ENCODE peak calls at places on chromosomes 12 and 14, in six cellular contexts. O, I, R, X, Q and N are unnamed samples. For H3K4me1, the result is how much of the 10 kb centered on the place peaks cover.

GRCh38 chr12:11553871-11554533 is 95.5 kb upstream of the ETV6 start:
- DNase-seq in O (peak), Q (peak), I (no peak), R (no peak), X (no peak), N (no peak)

GRCh38 chr14:54730156-54730961 is 163.4 kb downstream of the SAMD4A start:
- DNase-seq in X (no peak), O (no peak), R (no peak), Q (no peak), I (peak), N (no peak)

GRCh38 chr14:42316746-42317145 is 710.1 kb downstream of the LRFN5 start:
- DNase-seq in O (no peak), R (no peak), X (no peak), Q (no peak), I (no peak), N (no peak)

GRCh38 chr14:101505216-101505970 is 55.9 kb upstream of the DIO3 start:
- DNase-seq in I (no peak), O (peak), Q (no peak), X (no peak), R (peak), N (no peak)

GRCh38 chr12:90234455-90234854 is 525.8 kb upstream of the ATP2B1 start:
- DNase-seq in X (no peak), I (no peak), R (no peak), O (no peak), Q (no peak), N (no peak)

GRCh38 chr12:79143803-79144202 is 279.2 kb downstream of the SYT1 start:
- DNase-seq in Q (no peak), I (no peak), X (no peak), O (no peak), R (no peak), N (no peak)

GRCh38 chr14:65639216-65639615 is 226.7 kb downstream of the FUT8 start:
- DNase-seq in I (no peak), Q (no peak), O (no peak), R (no peak), X (no peak), N (no peak)

GRCh38 chr12:12562016-12562483 is 613 bp downstream of the DUSP16 start:
- DNase-seq in O (no peak), I (peak), X (peak), Q (peak), R (peak), N (peak)

GRCh38 chr12:124804011-124804621 is 59.5 kb downstream of the SCARB1 start:
- DNase-seq in R (no peak), O (peak), X (no peak), Q (peak), I (peak), N (no peak)

GRCh38 chr12:110581951-110582285 is 1.2 kb downstream of the PPTC7 start:
- DNase-seq in I (peak), R (no peak), O (no peak), Q (no peak), X (no peak), N (no peak)

GRCh38 chr14:36069535-36069900 is 107.0 kb downstream of the PTCSC3 start:
- DNase-seq in I (no peak), Q (peak), R (no peak), X (no peak), O (peak), N (no peak)

GRCh38 chr14:105487449-105487985 is 831 bp downstream of the CRIP1 start:
- DNase-seq in O (peak), X (peak), I (no peak), Q (peak), R (peak), N (no peak)

GRCh38 chr12:51888316-51889215 is 663 bp downstream of the ANKRD33 start:
- DNase-seq in O (no peak), X (no peak), R (peak), I (no peak), Q (no peak), N (no peak)

GRCh38 chr12:111180830-111181726 is 187.8 kb downstream of the PHETA1 start:
- DNase-seq in X (peak), I (peak), R (peak), O (peak), Q (peak), N (no peak)

GRCh38 chr14:65070710-65071033 is 31.6 kb downstream of the MAX start:
- DNase-seq in R (no peak), O (peak), X (no peak), Q (peak), I (no peak), N (no peak)

GRCh38 chr12:10967409-10967808 is 19.3 kb downstream of the TAS2R50 start:
- DNase-seq in X (no peak), R (no peak), O (no peak), Q (no peak), I (no peak), N (peak)

GRCh38 chr12:116264525-116265070 is 12.9 kb downstream of the MED13L start:
- DNase-seq in Q (no peak), R (no peak), O (no peak), X (no peak), I (no peak), N (no peak)

GRCh38 chr12:642633-643477 is 20.4 kb downstream of the NINJ2 start:
- DNase-seq in I (peak), O (peak), X (peak), Q (peak), R (peak), N (peak)

GRCh38 chr12:623865-624372 is 39.3 kb downstream of the NINJ2 start:
- DNase-seq in R (no peak), O (no peak), X (no peak), Q (no peak), I (no peak), N (no peak)

GRCh38 chr12:96344124-96344695 is 56.0 kb downstream of the CDK17 start:
- DNase-seq in I (no peak), O (no peak), X (no peak), R (no peak), Q (no peak), N (no peak)

GRCh38 chr12:96350982-96351381 is 49.3 kb downstream of the CDK17 start:
- DNase-seq in X (no peak), O (no peak), Q (no peak), I (no peak), R (no peak), N (no peak)

GRCh38 chr12:96343347-96343954 is 56.8 kb downstream of the CDK17 start:
- DNase-seq in I (no peak), R (no peak), X (no peak), Q (no peak), O (no peak), N (no peak)

GRCh38 chr12:96352161-96352835 is 47.9 kb downstream of the CDK17 start:
- DNase-seq in I (no peak), O (no peak), Q (peak), X (no peak), R (no peak), N (no peak)

DNA sequence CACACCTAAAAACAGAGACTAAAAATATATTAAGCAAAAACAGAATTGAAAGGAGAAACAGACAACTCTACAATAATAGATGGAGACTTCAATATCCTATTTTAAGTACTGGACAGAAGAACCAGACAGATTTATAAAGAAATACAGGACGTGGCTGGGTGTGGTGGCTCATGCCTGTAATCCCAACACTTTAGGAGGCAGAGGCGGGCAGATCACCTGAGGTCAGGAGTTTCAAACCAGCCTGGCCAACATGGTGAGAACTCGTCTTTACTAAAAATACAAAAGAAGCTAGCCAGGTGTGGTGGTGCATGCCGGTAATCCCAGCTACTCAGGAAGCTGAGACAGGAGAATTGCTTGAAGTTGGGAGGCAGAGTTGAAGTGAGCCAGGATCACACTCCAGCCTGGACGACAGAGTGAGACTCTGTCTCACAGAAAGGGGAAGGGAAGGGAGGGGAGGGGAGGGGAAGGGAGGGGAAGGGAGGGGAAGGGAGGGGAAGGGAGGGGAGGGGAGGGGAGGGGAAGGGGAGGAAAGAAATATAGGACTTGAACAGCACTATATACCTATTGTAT is 53.0 kb downstream of the CDK17 start:
- DNase-seq in Q (no peak), O (no peak), I (no peak), R (no peak), X (no peak), N (no peak)
- H3K27ac ChIP-seq in Q (no peak), O (peak), I (peak), R (no peak), X (peak), N (no peak)

GRCh38 chr14:94517641-94518257 is 8.5 kb upstream of the SERPINA12 start:
- DNase-seq in O (no peak), I (no peak), R (peak), Q (no peak), X (no peak), N (no peak)
- H3K4me3 ChIP-seq in O (no peak), I (no peak), R (no peak), Q (no peak), X (no peak), N (no peak)

DNA sequence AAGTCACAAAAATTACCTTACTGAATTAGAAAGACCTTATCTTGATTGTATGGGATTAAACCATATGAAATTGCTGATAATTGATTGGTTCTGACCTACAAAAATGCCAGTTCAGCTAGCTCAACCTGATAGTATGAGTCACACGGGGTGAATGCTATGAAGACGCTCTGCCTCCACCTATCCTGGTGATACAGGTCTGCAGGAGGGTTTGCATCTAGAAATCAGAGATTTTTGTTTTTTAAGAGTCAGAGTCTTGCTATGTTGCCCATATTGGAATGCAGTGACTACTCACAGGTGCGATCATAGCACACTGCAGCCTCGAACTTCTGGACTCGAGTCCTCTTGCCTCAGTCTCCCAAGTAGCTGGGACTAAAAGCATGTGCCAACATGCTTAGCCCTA is 120.4 kb downstream of the HMGA2 start:
- DNase-seq in X (no peak), I (no peak), R (no peak), O (no peak), Q (no peak), N (no peak)
- H3K4me1 ChIP-seq in X (under half), I (under half), R (under half), O (under half), Q (under half), N (under half)

GRCh38 chr12:54338682-54339296 is 13.9 kb downstream of the COPZ1 start:
- DNase-seq in X (no peak), Q (no peak), O (no peak), R (no peak), I (no peak), N (no peak)
- H3K27ac ChIP-seq in X (peak), Q (peak), O (peak), R (no peak), I (no peak), N (no peak)

GRCh38 chr12:14272954-14273910 is 92.2 kb upstream of the ATF7IP start:
- DNase-seq in Q (no peak), R (no peak), I (no peak), O (no peak), X (no peak), N (no peak)
- H3K4me3 ChIP-seq in Q (no peak), R (no peak), I (no peak), O (no peak), X (no peak), N (no peak)

DNA sequence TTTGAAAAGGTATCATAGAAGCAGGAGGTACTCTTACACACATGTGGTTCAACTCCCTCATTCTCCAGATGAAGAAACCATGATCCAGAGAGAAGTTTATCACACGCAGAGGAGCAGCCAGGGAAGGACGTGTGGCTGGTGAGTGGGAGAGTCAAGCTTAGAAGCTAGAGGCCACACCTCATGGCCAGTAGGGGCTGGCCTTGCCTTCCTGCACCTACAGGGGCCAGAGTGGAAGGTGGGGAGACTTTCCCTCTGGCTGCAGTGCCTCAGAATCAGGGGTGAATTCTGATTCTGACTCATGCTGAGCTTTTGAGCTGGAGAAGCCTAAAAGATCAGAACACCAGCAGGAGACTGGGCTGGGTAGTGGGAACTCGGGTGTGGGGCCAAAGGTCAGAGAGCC is 1067.9 kb downstream of the BCL11B start:
- DNase-seq in I (no peak), O (no peak), X (no peak), Q (no peak), R (no peak), N (no peak)
- H3K4me1 ChIP-seq in I (under half), O (under half), X (under half), Q (under half), R (under half), N (under half)